ENCODE peak calls at places on chromosomes 1 and 21, in eight cellular contexts. One of them, this sample, is unnamed.

GRCh38 chr21:42108554-42108885 is 37.4 kb downstream of the UMODL1 start:
- DNase-seq in fibroblast of mammary gland: no peak
- DNase-seq in NCI-H187 treated with DMSO at 0.1 percent for 48 hours: no peak
- DNase-seq in fibroblast of pulmonary artery: no peak
- DNase-seq in RPMI7951: no peak
- DNase-seq in K562: peak
- DNase-seq in NCI-H2081: no peak
- DNase-seq in stimulated activated CD8-positive, alpha-beta memory T cell treated with anti-CD3 and anti-CD28 coated beads, Interleukin-7, amount 100 ng/mL, for 24 hours: no peak
- DNase-seq in this sample: no peak

GRCh38 chr1:203492486-203493130 is 1.3 kb upstream of the OPTC start:
- DNase-seq in fibroblast of mammary gland: no peak
- DNase-seq in NCI-H187 treated with DMSO at 0.1 percent for 48 hours: no peak
- DNase-seq in fibroblast of pulmonary artery: no peak
- DNase-seq in RPMI7951: no peak
- DNase-seq in K562: no peak
- DNase-seq in NCI-H2081: no peak
- DNase-seq in stimulated activated CD8-positive, alpha-beta memory T cell treated with anti-CD3 and anti-CD28 coated beads, Interleukin-7, amount 100 ng/mL, for 24 hours: no peak
- DNase-seq in this sample: peak

GRCh38 chr1:2803931-2804627 is 2.6 kb upstream of the TTC34 start:
- DNase-seq in fibroblast of mammary gland: no peak
- DNase-seq in NCI-H187 treated with DMSO at 0.1 percent for 48 hours: no peak
- DNase-seq in fibroblast of pulmonary artery: no peak
- DNase-seq in RPMI7951: no peak
- DNase-seq in K562: no peak
- DNase-seq in NCI-H2081: no peak
- DNase-seq in stimulated activated CD8-positive, alpha-beta memory T cell treated with anti-CD3 and anti-CD28 coated beads, Interleukin-7, amount 100 ng/mL, for 24 hours: no peak
- DNase-seq in this sample: no peak

GRCh38 chr1:180157108-180157507 is 2.4 kb downstream of the QSOX1 start:
- DNase-seq in fibroblast of mammary gland: peak
- DNase-seq in NCI-H187 treated with DMSO at 0.1 percent for 48 hours: no peak
- DNase-seq in fibroblast of pulmonary artery: peak
- DNase-seq in RPMI7951: peak
- DNase-seq in K562: no peak
- DNase-seq in NCI-H2081: no peak
- DNase-seq in stimulated activated CD8-positive, alpha-beta memory T cell treated with anti-CD3 and anti-CD28 coated beads, Interleukin-7, amount 100 ng/mL, for 24 hours: no peak
- DNase-seq in this sample: no peak

GRCh38 chr1:54714881-54715492 is 674 bp upstream of the TTC4 start:
- DNase-seq in fibroblast of mammary gland: no peak
- DNase-seq in NCI-H187 treated with DMSO at 0.1 percent for 48 hours: no peak
- DNase-seq in fibroblast of pulmonary artery: no peak
- DNase-seq in RPMI7951: no peak
- DNase-seq in K562: no peak
- DNase-seq in NCI-H2081: no peak
- DNase-seq in stimulated activated CD8-positive, alpha-beta memory T cell treated with anti-CD3 and anti-CD28 coated beads, Interleukin-7, amount 100 ng/mL, for 24 hours: no peak
- DNase-seq in this sample: no peak

GRCh38 chr1:87706198-87706597 is 377.5 kb downstream of the LMO4 start:
- DNase-seq in fibroblast of mammary gland: peak
- DNase-seq in NCI-H187 treated with DMSO at 0.1 percent for 48 hours: no peak
- DNase-seq in fibroblast of pulmonary artery: peak
- DNase-seq in RPMI7951: no peak
- DNase-seq in K562: no peak
- DNase-seq in NCI-H2081: no peak
- DNase-seq in stimulated activated CD8-positive, alpha-beta memory T cell treated with anti-CD3 and anti-CD28 coated beads, Interleukin-7, amount 100 ng/mL, for 24 hours: no peak
- DNase-seq in this sample: no peak

GRCh38 chr1:34279971-34280370 is 103.3 kb downstream of the C1orf94 start:
- DNase-seq in fibroblast of mammary gland: no peak
- DNase-seq in NCI-H187 treated with DMSO at 0.1 percent for 48 hours: no peak
- DNase-seq in fibroblast of pulmonary artery: no peak
- DNase-seq in RPMI7951: no peak
- DNase-seq in K562: no peak
- DNase-seq in NCI-H2081: no peak
- DNase-seq in stimulated activated CD8-positive, alpha-beta memory T cell treated with anti-CD3 and anti-CD28 coated beads, Interleukin-7, amount 100 ng/mL, for 24 hours: no peak
- DNase-seq in this sample: no peak

GRCh38 chr1:114219247-114219872 is 65.7 kb upstream of the SYT6 start:
- DNase-seq in fibroblast of mammary gland: peak
- DNase-seq in NCI-H187 treated with DMSO at 0.1 percent for 48 hours: no peak
- DNase-seq in fibroblast of pulmonary artery: peak
- DNase-seq in RPMI7951: peak
- DNase-seq in K562: no peak
- DNase-seq in NCI-H2081: no peak
- DNase-seq in stimulated activated CD8-positive, alpha-beta memory T cell treated with anti-CD3 and anti-CD28 coated beads, Interleukin-7, amount 100 ng/mL, for 24 hours: no peak
- DNase-seq in this sample: no peak

GRCh38 chr21:31387560-31388186 is 43.6 kb upstream of the TIAM1 start:
- DNase-seq in fibroblast of mammary gland: no peak
- DNase-seq in NCI-H187 treated with DMSO at 0.1 percent for 48 hours: no peak
- DNase-seq in fibroblast of pulmonary artery: no peak
- DNase-seq in RPMI7951: no peak
- DNase-seq in K562: no peak
- DNase-seq in NCI-H2081: no peak
- DNase-seq in stimulated activated CD8-positive, alpha-beta memory T cell treated with anti-CD3 and anti-CD28 coated beads, Interleukin-7, amount 100 ng/mL, for 24 hours: no peak
- DNase-seq in this sample: no peak

GRCh38 chr1:12424793-12425192 is 193.2 kb downstream of the DHRS3 start:
- DNase-seq in fibroblast of mammary gland: peak
- DNase-seq in NCI-H187 treated with DMSO at 0.1 percent for 48 hours: no peak
- DNase-seq in fibroblast of pulmonary artery: no peak
- DNase-seq in RPMI7951: no peak
- DNase-seq in K562: no peak
- DNase-seq in NCI-H2081: no peak
- DNase-seq in stimulated activated CD8-positive, alpha-beta memory T cell treated with anti-CD3 and anti-CD28 coated beads, Interleukin-7, amount 100 ng/mL, for 24 hours: no peak
- DNase-seq in this sample: no peak

GRCh38 chr1:6384962-6385672 is 8.4 kb downstream of the ACOT7 start:
- DNase-seq in fibroblast of mammary gland: no peak
- DNase-seq in NCI-H187 treated with DMSO at 0.1 percent for 48 hours: no peak
- DNase-seq in fibroblast of pulmonary artery: peak
- DNase-seq in RPMI7951: peak
- DNase-seq in K562: no peak
- DNase-seq in NCI-H2081: no peak
- DNase-seq in stimulated activated CD8-positive, alpha-beta memory T cell treated with anti-CD3 and anti-CD28 coated beads, Interleukin-7, amount 100 ng/mL, for 24 hours: no peak
- DNase-seq in this sample: peak